ENCODE peak calls at places on chromosomes 3 and 15, in four cellular contexts. One of them, this sample, is unnamed.
A peak's percentile ranks its signal among the peaks of the same experiment; 100 is the strongest.

GRCh38 chr3:122415762-122416654 is at the start of gene WDR5B:
- DNase-seq in amniotic epithelial cell: peak; percentile 94
- DNase-seq in breast epithelium: peak; percentile 99
- DNase-seq in H1: peak; percentile 99
- DNase-seq in this sample: peak; percentile 95

GRCh38 chr3:13879946-13880810 is at the start of gene WNT7A:
- DNase-seq in H1: peak; percentile 88
- DNase-seq in amniotic epithelial cell: no peak
- DNase-seq in breast epithelium: no peak
- DNase-seq in this sample: peak; percentile 79

GRCh38 chr15:62896380-62896866 is 146.1 kb upstream of the TPM1 start:
- DNase-seq in H1: no peak
- DNase-seq in amniotic epithelial cell: no peak
- DNase-seq in breast epithelium: no peak
- DNase-seq in this sample: no peak

GRCh38 chr3:53577486-53577885 is 83.1 kb downstream of the CACNA1D start:
- DNase-seq in breast epithelium: no peak
- DNase-seq in amniotic epithelial cell: peak; percentile 24
- DNase-seq in H1: no peak
- DNase-seq in this sample: no peak

GRCh38 chr15:31439328-31439727 is 112.7 kb downstream of the KLF13 start:
- DNase-seq in amniotic epithelial cell: no peak
- DNase-seq in breast epithelium: no peak
- DNase-seq in H1: peak; percentile 60
- DNase-seq in this sample: no peak

GRCh38 chr15:73647259-73648026 is 14.3 kb upstream of the NPTN start:
- DNase-seq in breast epithelium: no peak
- DNase-seq in H1: no peak
- DNase-seq in amniotic epithelial cell: peak; percentile 14
- DNase-seq in this sample: no peak

GRCh38 chr15:68277131-68277604 is 377 bp upstream of the FEM1B start:
- DNase-seq in amniotic epithelial cell: peak; percentile 56
- DNase-seq in breast epithelium: no peak
- DNase-seq in H1: no peak
- DNase-seq in this sample: no peak

GRCh38 chr3:61371123-61371522 is 119.9 kb upstream of the FHIT start:
- DNase-seq in breast epithelium: no peak
- DNase-seq in H1: peak; percentile 49
- DNase-seq in amniotic epithelial cell: no peak
- DNase-seq in this sample: no peak

GRCh38 chr15:89408512-89409183 is 74.0 kb upstream of the POLG start:
- DNase-seq in H1: no peak
- DNase-seq in amniotic epithelial cell: no peak
- DNase-seq in breast epithelium: no peak
- DNase-seq in this sample: no peak

GRCh38 chr3:17432237-17432636 is 310.2 kb downstream of the TBC1D5 start:
- DNase-seq in amniotic epithelial cell: peak; percentile 21
- DNase-seq in H1: no peak
- DNase-seq in breast epithelium: no peak
- DNase-seq in this sample: no peak

GRCh38 chr3:143334231-143334630 is 214.7 kb downstream of the CHST2 start:
- DNase-seq in breast epithelium: no peak
- DNase-seq in amniotic epithelial cell: no peak
- DNase-seq in H1: no peak
- DNase-seq in this sample: no peak

GRCh38 chr3:46998121-46998851 is 18.8 kb downstream of the NBEAL2 start:
- DNase-seq in H1: peak; percentile 96
- DNase-seq in amniotic epithelial cell: peak; percentile 63
- DNase-seq in breast epithelium: no peak
- DNase-seq in this sample: no peak

GRCh38 chr15:31262901-31263671 is 63.5 kb upstream of the KLF13 start:
- DNase-seq in breast epithelium: peak; percentile 30
- DNase-seq in amniotic epithelial cell: peak; percentile 31
- DNase-seq in H1: peak; percentile 35
- DNase-seq in this sample: peak; percentile 31

GRCh38 chr3:133007601-133008000 is 30.6 kb upstream of the TMEM108 start:
- DNase-seq in H1: no peak
- DNase-seq in breast epithelium: no peak
- DNase-seq in amniotic epithelial cell: no peak
- DNase-seq in this sample: no peak

GRCh38 chr3:59469948-59470723 is 420.3 kb upstream of the CFAP20DC start:
- DNase-seq in H1: no peak
- DNase-seq in breast epithelium: no peak
- DNase-seq in amniotic epithelial cell: peak; percentile 68
- DNase-seq in this sample: no peak

GRCh38 chr15:48748535-48748934 is 62.3 kb downstream of the CEP152 start:
- DNase-seq in H1: no peak
- DNase-seq in amniotic epithelial cell: peak; percentile 45
- DNase-seq in breast epithelium: no peak
- DNase-seq in this sample: no peak

GRCh38 chr3:18288243-18288642 is 136.9 kb downstream of the SATB1 start:
- DNase-seq in breast epithelium: no peak
- DNase-seq in amniotic epithelial cell: no peak
- DNase-seq in H1: no peak
- DNase-seq in this sample: no peak

GRCh38 chr3:174002543-174002942 is 605.0 kb downstream of the NLGN1 start:
- DNase-seq in amniotic epithelial cell: no peak
- DNase-seq in H1: no peak
- DNase-seq in breast epithelium: no peak
- DNase-seq in this sample: no peak

GRCh38 chr15:23447107-23447500 is at the start of gene GOLGA6L2:
- DNase-seq in breast epithelium: no peak
- DNase-seq in H1: no peak
- DNase-seq in amniotic epithelial cell: no peak
- DNase-seq in this sample: no peak

GRCh38 chr3:143037867-143038266 is 36.5 kb downstream of the U2SURP start:
- DNase-seq in H1: no peak
- DNase-seq in breast epithelium: no peak
- DNase-seq in amniotic epithelial cell: peak; percentile 3
- DNase-seq in this sample: no peak

GRCh38 chr3:7332696-7333095 is 471.8 kb downstream of the GRM7 start:
- DNase-seq in amniotic epithelial cell: no peak
- DNase-seq in breast epithelium: no peak
- DNase-seq in H1: peak; percentile 44
- DNase-seq in this sample: no peak

GRCh38 chr15:26981492-26981891 is 10.5 kb downstream of the GABRG3 start:
- DNase-seq in H1: no peak
- DNase-seq in breast epithelium: no peak
- DNase-seq in amniotic epithelial cell: no peak
- DNase-seq in this sample: no peak

This sample was measured in mesothelial cell of epicardium.